ENCODE peak calls at places on chromosomes 13 and 19, in nine cellular contexts. T, L, H, O, W, J, K, B and A are unnamed samples.

GRCh38 chr13:112916296-112916695 is 52.7 kb upstream of the MCF2L start:
- DNase-seq in T (no peak), L (no peak), H (no peak), O (no peak), W (no peak), J (no peak), K (no peak), B (no peak), A (no peak)

GRCh38 chr13:42401376-42401775 is 129.4 kb downstream of the AKAP11 start:
- DNase-seq in T (no peak), L (no peak), H (no peak), O (no peak), W (no peak), J (no peak), K (no peak), B (no peak), A (no peak)

GRCh38 chr19:21934131-21934530 is 76.6 kb downstream of the ZNF208 start:
- DNase-seq in T (no peak), L (no peak), H (no peak), O (no peak), W (no peak), J (no peak), K (no peak), B (no peak), A (no peak)

GRCh38 chr13:38900188-38900587 is 90.4 kb downstream of the STOML3 start:
- DNase-seq in T (peak; percentile 10), L (no peak), H (no peak), O (no peak), W (peak; percentile 58), J (no peak), K (no peak), B (no peak), A (no peak)

GRCh38 chr19:4971424-4971793 is 2.5 kb downstream of the KDM4B start:
- DNase-seq in T (no peak), L (no peak), H (no peak), O (no peak), W (no peak), J (no peak), K (no peak), B (peak; percentile 65), A (no peak)

GRCh38 chr19:1312732-1313694 is 27.3 kb downstream of the EFNA2 start:
- DNase-seq in T (no peak), L (no peak), H (no peak), O (no peak), W (peak; percentile 48), J (no peak), K (peak; percentile 60), B (peak; percentile 41), A (no peak)

GRCh38 chr13:33927315-33927714 is 109.4 kb downstream of the RFC3 start:
- DNase-seq in T (no peak), L (no peak), H (no peak), O (no peak), W (no peak), J (no peak), K (no peak), B (no peak), A (no peak)

GRCh38 chr13:26485288-26485687 is 72.2 kb upstream of the WASF3 start:
- DNase-seq in T (no peak), L (no peak), H (no peak), O (no peak), W (no peak), J (no peak), K (no peak), B (no peak), A (no peak)

GRCh38 chr19:31272707-31273106 is 76.5 kb downstream of the TSHZ3 start:
- DNase-seq in T (no peak), L (no peak), H (no peak), O (no peak), W (no peak), J (no peak), K (no peak), B (no peak), A (no peak)

GRCh38 chr19:31269425-31270127 is 79.7 kb downstream of the TSHZ3 start:
- DNase-seq in T (no peak), L (no peak), H (no peak), O (no peak), W (no peak), J (no peak), K (no peak), B (no peak), A (peak; percentile 47)

GRCh38 chr19:31268751-31269150 is 80.5 kb downstream of the TSHZ3 start:
- DNase-seq in T (no peak), L (no peak), H (no peak), O (no peak), W (no peak), J (no peak), K (no peak), B (no peak), A (no peak)

GRCh38 chr19:31270897-31271568 is 78.2 kb downstream of the TSHZ3 start:
- DNase-seq in T (no peak), L (no peak), H (no peak), O (no peak), W (no peak), J (no peak), K (no peak), B (no peak), A (no peak)

DNA sequence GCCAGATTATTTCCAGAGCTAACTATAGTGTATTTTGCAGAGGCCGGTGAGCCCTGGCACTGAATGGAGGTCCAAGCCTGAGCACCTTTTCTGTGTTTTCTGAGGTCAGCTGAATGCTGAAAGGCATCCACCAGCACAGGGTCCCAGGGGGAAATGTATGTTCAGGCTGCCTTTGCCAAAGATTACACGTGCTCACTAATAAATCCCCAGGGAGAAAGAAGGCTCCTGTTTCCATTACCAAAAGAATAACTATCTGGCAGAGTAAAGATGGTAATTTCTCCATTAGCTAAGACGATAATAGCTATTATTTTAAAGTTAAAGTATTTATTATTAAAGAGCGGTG is 77.7 kb downstream of the TSHZ3 start:
- DNase-seq in T (no peak), L (no peak), H (no peak), O (no peak), W (no peak), J (no peak), K (no peak), B (no peak), A (no peak)
- H3K27ac ChIP-seq in T (no peak overlapping the region), L (no peak overlapping the region), H (no peak overlapping the region), O (no peak overlapping the region), W (no peak overlapping the region), J (no peak overlapping the region), K (no peak overlapping the region), B (no peak overlapping the region), A (no peak overlapping the region)

DNA sequence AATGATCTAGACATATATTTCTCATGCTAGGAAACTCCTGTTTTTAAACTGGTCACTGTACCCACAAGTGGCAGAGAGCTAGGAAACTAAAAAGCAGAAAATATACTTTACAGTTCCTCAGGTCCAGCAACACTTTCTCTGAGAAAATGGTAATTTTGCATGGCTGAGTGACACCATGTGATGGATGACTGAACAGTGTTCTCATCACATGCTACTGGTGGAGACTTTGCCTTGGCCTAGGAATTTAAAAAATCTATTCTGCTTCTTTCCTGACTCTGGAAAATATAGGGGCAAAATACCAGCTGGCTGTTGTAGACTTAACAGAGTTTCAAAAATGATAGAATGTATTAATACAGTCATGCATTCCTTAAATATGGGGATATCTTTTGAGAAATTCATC is 50.0 kb downstream of the LATS2 start:
- DNase-seq in T (no peak), L (no peak), H (no peak), O (no peak), W (no peak), J (no peak), K (no peak), B (no peak), A (no peak)
- H3K4me1 ChIP-seq in T (peaks cover 10% of the 10 kb centered on the region), L (peaks cover 37% of the 10 kb centered on the region), H (peaks cover 75% of the 10 kb centered on the region), O (peaks cover 48% of the 10 kb centered on the region), W (peaks cover 9% of the 10 kb centered on the region), J (peaks cover 73% of the 10 kb centered on the region), K (peaks cover 49% of the 10 kb centered on the region), B (peaks cover 9% of the 10 kb centered on the region), A (peaks cover 13% of the 10 kb centered on the region)

GRCh38 chr13:45831851-45832250 is 19.7 kb downstream of the SIAH3 start:
- DNase-seq in T (no peak), L (no peak), H (no peak), O (no peak), W (no peak), J (no peak), K (no peak), B (no peak), A (no peak)

GRCh38 chr13:45833663-45834062 is 17.9 kb downstream of the SIAH3 start:
- DNase-seq in T (no peak), L (no peak), H (peak; percentile 56), O (no peak), W (no peak), J (no peak), K (no peak), B (no peak), A (peak; percentile 61)

GRCh38 chr13:45838171-45838745 is 13.3 kb downstream of the SIAH3 start:
- DNase-seq in T (peak; percentile 22), L (no peak), H (no peak), O (no peak), W (no peak), J (no peak), K (no peak), B (no peak), A (no peak)

GRCh38 chr13:45833242-45833641 is 18.3 kb downstream of the SIAH3 start:
- DNase-seq in T (no peak), L (no peak), H (no peak), O (no peak), W (no peak), J (no peak), K (no peak), B (no peak), A (no peak)

DNA sequence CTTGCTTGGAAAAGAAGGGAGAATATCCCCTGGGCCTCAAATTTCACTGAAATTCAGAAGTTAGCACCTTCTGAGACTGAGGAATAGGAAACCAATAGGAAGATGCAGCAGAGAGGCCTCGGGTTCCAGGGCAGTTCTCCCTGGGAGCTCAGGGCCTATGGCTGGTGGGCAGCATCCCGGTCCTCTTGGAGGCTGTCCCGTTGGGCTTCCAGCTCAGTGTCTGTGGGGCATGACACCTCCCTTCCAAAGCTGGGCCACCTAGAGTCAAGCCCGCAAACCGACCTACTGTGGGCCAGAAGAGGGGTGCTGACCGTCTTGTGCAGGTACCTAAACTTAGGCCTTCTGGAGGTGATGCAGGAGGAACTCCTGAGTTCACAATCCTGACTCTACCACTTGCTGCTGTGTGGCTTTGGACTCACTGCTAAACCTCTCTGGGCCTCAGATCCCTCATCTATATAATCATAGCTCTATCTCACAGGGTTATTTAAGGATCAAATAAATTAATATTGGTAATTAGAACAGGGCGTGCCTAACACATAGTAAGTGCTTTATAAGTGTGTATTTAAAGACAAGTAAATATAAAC is 17.1 kb downstream of the SIAH3 start:
- DNase-seq in T (no peak), L (no peak), H (no peak), O (no peak), W (no peak), J (no peak), K (no peak), B (no peak), A (no peak)
- H3K27ac ChIP-seq in T (no peak overlapping the region), L (no peak overlapping the region), H (no peak overlapping the region), O (no peak overlapping the region), W (peak overlapping the region; percentile 44), J (peak overlapping the region; percentile 29), K (no peak overlapping the region), B (no peak overlapping the region), A (no peak overlapping the region)

DNA sequence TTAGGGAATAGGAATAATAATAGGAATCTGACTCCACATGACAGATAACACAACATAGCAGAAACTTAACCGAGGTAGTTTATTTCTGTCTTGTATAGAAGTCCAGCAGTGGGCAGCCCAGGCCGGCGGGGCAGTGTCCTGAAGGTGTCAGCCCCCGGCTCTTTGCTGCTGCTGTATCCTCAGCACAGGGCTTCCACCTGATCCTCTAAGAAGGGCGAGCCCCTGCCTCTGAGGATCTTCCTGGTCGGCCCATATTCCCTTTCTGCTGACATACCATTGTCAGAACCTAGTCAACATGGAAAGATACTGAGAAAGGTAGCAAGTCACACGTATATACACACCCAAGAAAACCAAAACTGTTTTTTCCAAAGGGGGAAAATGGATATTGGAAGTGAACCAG is 56.2 kb upstream of the GPR183 start:
- DNase-seq in T (no peak), L (no peak), H (no peak), O (no peak), W (no peak), J (no peak), K (peak; percentile 69), B (no peak), A (no peak)
- H3K4me1 ChIP-seq in T (peaks cover 27% of the 10 kb centered on the region), L (peaks cover 4% of the 10 kb centered on the region), H (no peaks in the 10 kb centered on the region), O (no peaks in the 10 kb centered on the region), W (peaks cover 10% of the 10 kb centered on the region), J (peaks cover 8% of the 10 kb centered on the region), K (peaks cover 36% of the 10 kb centered on the region), B (peaks cover 5% of the 10 kb centered on the region), A (no peaks in the 10 kb centered on the region)